ENCODE peak calls at places on chromosome 13, in five cellular contexts. S is colonic mucosa, H is GM23248, Y is neural progenitor cell, Q is fibroblast of lung. Z is an unnamed sample.

GRCh38 chr13:48492123-48493075 is 40.5 kb downstream of the RCBTB2 start:
- DNase-seq in S (peak; percentile 56), H (peak; percentile 90), Y (no peak), Q (no peak), Z (no peak)

GRCh38 chr13:113903361-113903760 is 39.5 kb upstream of the GAS6 start:
- DNase-seq in S (peak; percentile 18), H (peak; percentile 93), Y (no peak), Q (peak; percentile 83), Z (no peak)

GRCh38 chr13:79290595-79291244 is 115.3 kb downstream of the RBM26 start:
- DNase-seq in S (no peak), H (no peak), Y (peak; percentile 25), Q (no peak), Z (no peak)

GRCh38 chr13:47869780-47870179 is 131.3 kb downstream of the SUCLA2 start:
- DNase-seq in S (no peak), H (no peak), Y (no peak), Q (no peak), Z (no peak)

GRCh38 chr13:100146534-100146933 is 57.6 kb downstream of the PCCA start:
- DNase-seq in S (no peak), H (no peak), Y (no peak), Q (no peak), Z (no peak)

GRCh38 chr13:114203536-114203935 is 24.5 kb downstream of the CFAP97D2 start:
- DNase-seq in S (no peak), H (no peak), Y (no peak), Q (no peak), Z (no peak)

GRCh38 chr13:25756916-25757315 is 294.9 kb downstream of the SHISA2 start:
- DNase-seq in S (no peak), H (no peak), Y (peak; percentile 45), Q (no peak), Z (no peak)

GRCh38 chr13:37701972-37702371 is 103.4 kb upstream of the POSTN start:
- DNase-seq in S (no peak), H (peak; percentile 96), Y (no peak), Q (peak; percentile 94), Z (no peak)

GRCh38 chr13:80533175-80533574 is 192.2 kb upstream of the SPRY2 start:
- DNase-seq in S (no peak), H (no peak), Y (no peak), Q (no peak), Z (no peak)

GRCh38 chr13:109274188-109274821 is 512.1 kb downstream of the IRS2 start:
- DNase-seq in S (no peak), H (peak; percentile 49), Y (peak; percentile 89), Q (peak; percentile 85), Z (peak; percentile 95)

GRCh38 chr13:36822786-36823185 is 3.8 kb downstream of the RFXAP start:
- DNase-seq in S (no peak), H (peak; percentile 45), Y (no peak), Q (peak; percentile 34), Z (no peak)

GRCh38 chr13:32581177-32581786 is 5.0 kb upstream of the PDS5B start:
- DNase-seq in S (no peak), H (peak; percentile 67), Y (peak; percentile 8), Q (peak; percentile 11), Z (no peak)

GRCh38 chr13:112250788-112251445 is 125.2 kb upstream of the SPACA7 start:
- DNase-seq in S (peak; percentile 9), H (no peak), Y (no peak), Q (no peak), Z (no peak)

GRCh38 chr13:114109646-114110045 is 22.8 kb downstream of the RASA3 start:
- DNase-seq in S (no peak), H (no peak), Y (peak; percentile 39), Q (no peak), Z (no peak)

GRCh38 chr13:114339779-114340534 is 25.7 kb downstream of the CHAMP1 start:
- DNase-seq in S (peak; percentile 34), H (peak; percentile 74), Y (no peak), Q (peak; percentile 26), Z (no peak)

GRCh38 chr13:29182216-29182615 is 362.1 kb downstream of the MTUS2 start:
- DNase-seq in S (no peak), H (no peak), Y (no peak), Q (no peak), Z (no peak)

GRCh38 chr13:108176685-108177274 is 38.6 kb downstream of the LIG4 start:
- DNase-seq in S (peak; percentile 37), H (peak; percentile 51), Y (peak; percentile 33), Q (no peak), Z (peak; percentile 11)

GRCh38 chr13:110004814-110005213 is 218.4 kb upstream of the IRS2 start:
- DNase-seq in S (no peak), H (no peak), Y (no peak), Q (no peak), Z (no peak)

GRCh38 chr13:37313383-37313782 is 207.9 kb upstream of the CSNK1A1L start:
- DNase-seq in S (no peak), H (peak; percentile 90), Y (no peak), Q (peak; percentile 95), Z (no peak)

GRCh38 chr13:28983661-28984060 is 163.5 kb downstream of the MTUS2 start:
- DNase-seq in S (no peak), H (no peak), Y (no peak), Q (no peak), Z (no peak)

GRCh38 chr13:113658836-113659235 is 838 bp upstream of the ATP4B start:
- DNase-seq in S (no peak), H (no peak), Y (no peak), Q (no peak), Z (no peak)

GRCh38 chr13:63184693-63185092 is 1769.0 kb upstream of the PCDH20 start:
- DNase-seq in S (no peak), H (peak; percentile 38), Y (peak; percentile 40), Q (peak; percentile 93), Z (peak; percentile 47)

GRCh38 chr13:114131581-114132418 is 623 bp downstream of the RASA3 start:
- DNase-seq in S (no peak), H (peak; percentile 67), Y (peak; percentile 64), Q (peak; percentile 59), Z (no peak)

GRCh38 chr13:114097504-114097892 is 34.9 kb downstream of the RASA3 start:
- DNase-seq in S (no peak), H (no peak), Y (no peak), Q (no peak), Z (no peak)

GRCh38 chr13:42049454-42049780 is 969 bp downstream of the DGKH start:
- DNase-seq in S (no peak), H (no peak), Y (no peak), Q (no peak), Z (no peak)
- H3K9ac ChIP-seq in S (peak overlapping the region; percentile 78), H (peak overlapping the region; percentile 83), Y (no peak overlapping the region), Q (peak overlapping the region; percentile 81), Z (peak overlapping the region; percentile 76)

GRCh38 chr13:42177189-42177588 is 94.8 kb upstream of the AKAP11 start:
- DNase-seq in S (no peak), H (no peak), Y (no peak), Q (no peak), Z (no peak)
- H3K4me1 ChIP-seq in S (no peaks in the 10 kb centered on the region), H (no peaks in the 10 kb centered on the region), Y (peaks cover 15% of the 10 kb centered on the region), Q (peaks cover 2% of the 10 kb centered on the region), Z (no peaks in the 10 kb centered on the region)

GRCh38 chr13:102935896-102936321 is 90.1 kb downstream of the ERCC5 start:
- DNase-seq in S (no peak), H (no peak), Y (peak; percentile 18), Q (no peak), Z (no peak)
- H3K4me3 ChIP-seq in S (no peak overlapping the region), H (no peak overlapping the region), Y (no peak overlapping the region), Q (no peak overlapping the region), Z (no peak overlapping the region)

GRCh38 chr13:20702530-20702929 is 969 bp upstream of the IL17D start:
- DNase-seq in S (peak; percentile 48), H (peak; percentile 47), Y (no peak), Q (no peak), Z (no peak)
- H3K9ac ChIP-seq in S (peak overlapping the region; percentile 80), H (no peak overlapping the region), Y (no peak overlapping the region), Q (no peak overlapping the region), Z (peak overlapping the region; percentile 86)